ENCODE peak calls at places on chromosomes 2 and 18, in nine cellular contexts. U is prostate gland, L is Peyer's patch, D is uterus, O is IMR-90, E is ovary, N is breast epithelium, M is transverse colon, T is body of pancreas. Z is an unnamed sample. For H3K4me1, the result is how much of the 10 kb centered on the place peaks cover.

GRCh38 chr2:160275646-160276045 is 75.6 kb upstream of the ITGB6 start:
- DNase-seq in U (no peak), L (no peak), D (no peak), O (no peak), E (no peak), N (no peak), M (no peak), T (no peak), Z (no peak)

GRCh38 chr2:24206242-24206641 is 31.4 kb downstream of the FAM228A start:
- DNase-seq in U (no peak), L (no peak), D (no peak), O (no peak), E (no peak), N (no peak), M (no peak), T (no peak), Z (no peak)

GRCh38 chr2:201950606-201951005 is 83.0 kb upstream of the FZD7 start:
- DNase-seq in U (no peak), L (no peak), D (no peak), O (peak), E (no peak), N (no peak), M (no peak), T (no peak), Z (no peak)

GRCh38 chr18:58394607-58395425 is 234.1 kb downstream of the ALPK2 start:
- DNase-seq in U (no peak), L (no peak), D (no peak), O (peak), E (no peak), N (no peak), M (no peak), T (no peak), Z (no peak)

GRCh38 chr18:12092398-12093229 is 1.0 kb upstream of the ANKRD62 start:
- DNase-seq in U (no peak), L (no peak), D (no peak), O (no peak), E (no peak), N (no peak), M (peak), T (peak), Z (no peak)

GRCh38 chr2:120398051-120398960 is 52.4 kb downstream of the INHBB start:
- DNase-seq in U (no peak), L (peak), D (no peak), O (peak), E (no peak), N (no peak), M (peak), T (no peak), Z (peak)

GRCh38 chr2:222732774-222733173 is 61.3 kb downstream of the MOGAT1 start:
- DNase-seq in U (no peak), L (no peak), D (no peak), O (no peak), E (no peak), N (no peak), M (no peak), T (no peak), Z (no peak)

GRCh38 chr2:36318547-36318946 is 37.0 kb upstream of the CRIM1 start:
- DNase-seq in U (no peak), L (no peak), D (no peak), O (no peak), E (no peak), N (no peak), M (no peak), T (no peak), Z (no peak)

GRCh38 chr2:54871457-54872103 is 148.1 kb downstream of the EML6 start:
- DNase-seq in U (no peak), L (no peak), D (no peak), O (peak), E (no peak), N (no peak), M (no peak), T (no peak), Z (no peak)

GRCh38 chr2:120445431-120446143 is 99.7 kb downstream of the INHBB start:
- DNase-seq in U (no peak), L (no peak), D (no peak), O (peak), E (no peak), N (no peak), M (no peak), T (peak), Z (peak)

GRCh38 chr2:129936334-129936934 is 43.0 kb upstream of the RAB6C start:
- DNase-seq in U (peak), L (no peak), D (no peak), O (no peak), E (no peak), N (no peak), M (peak), T (peak), Z (no peak)

GRCh38 chr18:35938562-35938961 is 33.9 kb upstream of the RMP24 start:
- DNase-seq in U (no peak), L (no peak), D (no peak), O (no peak), E (no peak), N (no peak), M (no peak), T (no peak), Z (no peak)

GRCh38 chr18:42401131-42401673 is 446.2 kb downstream of the PIK3C3 start:
- DNase-seq in U (no peak), L (no peak), D (no peak), O (no peak), E (no peak), N (no peak), M (no peak), T (no peak), Z (no peak)
- TF ChIP-seq CTCF in U (no peak), L (no peak), D (no peak), O (no peak), E (no peak), N (no peak), M (no peak), T (no peak), Z (no peak)

DNA sequence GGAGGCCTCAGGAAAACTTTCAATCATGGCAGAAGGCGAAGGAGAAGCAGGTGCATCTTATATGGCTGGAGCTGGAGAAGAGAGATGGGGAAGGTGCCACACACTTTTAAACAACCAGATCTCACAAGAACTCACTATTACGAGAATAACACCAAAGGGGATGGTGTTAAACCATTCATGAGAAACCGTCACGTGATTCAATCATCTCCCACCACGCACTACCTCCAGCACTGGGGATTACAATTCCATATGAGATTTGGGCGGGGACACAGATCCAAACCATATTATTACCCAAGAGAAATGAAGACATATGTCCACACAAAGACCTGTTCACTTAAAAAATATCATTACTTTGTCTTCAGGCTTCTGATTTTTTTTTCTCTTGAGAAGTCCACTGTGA is 518.5 kb downstream of the DCDC2C start:
- DNase-seq in U (no peak), L (no peak), D (no peak), O (no peak), E (no peak), N (no peak), M (no peak), T (no peak), Z (no peak)
- H3K4me1 ChIP-seq in U (under half), L (under half), D (under half), O (under half), E (under half), N (under half), M (under half), T (under half), Z (under half)

GRCh38 chr18:48433541-48433940 is 24.4 kb upstream of the ZBTB7C start:
- DNase-seq in U (no peak), L (no peak), D (no peak), O (no peak), E (no peak), N (no peak), M (no peak), T (no peak), Z (no peak)
- TF ChIP-seq POLR2A in U (no peak), L (no peak), D (no peak), O (no peak), E (no peak), N (no peak), M (no peak), T (no peak), Z (no peak)

GRCh38 chr2:42077343-42077742 is 29.5 kb downstream of the PKDCC start:
- DNase-seq in U (no peak), L (no peak), D (no peak), O (no peak), E (no peak), N (no peak), M (no peak), T (no peak), Z (peak)
- TF ChIP-seq CTCF in U (no peak), L (no peak), D (peak), O (no peak), E (no peak), N (no peak), M (no peak), T (no peak), Z (no peak)

DNA sequence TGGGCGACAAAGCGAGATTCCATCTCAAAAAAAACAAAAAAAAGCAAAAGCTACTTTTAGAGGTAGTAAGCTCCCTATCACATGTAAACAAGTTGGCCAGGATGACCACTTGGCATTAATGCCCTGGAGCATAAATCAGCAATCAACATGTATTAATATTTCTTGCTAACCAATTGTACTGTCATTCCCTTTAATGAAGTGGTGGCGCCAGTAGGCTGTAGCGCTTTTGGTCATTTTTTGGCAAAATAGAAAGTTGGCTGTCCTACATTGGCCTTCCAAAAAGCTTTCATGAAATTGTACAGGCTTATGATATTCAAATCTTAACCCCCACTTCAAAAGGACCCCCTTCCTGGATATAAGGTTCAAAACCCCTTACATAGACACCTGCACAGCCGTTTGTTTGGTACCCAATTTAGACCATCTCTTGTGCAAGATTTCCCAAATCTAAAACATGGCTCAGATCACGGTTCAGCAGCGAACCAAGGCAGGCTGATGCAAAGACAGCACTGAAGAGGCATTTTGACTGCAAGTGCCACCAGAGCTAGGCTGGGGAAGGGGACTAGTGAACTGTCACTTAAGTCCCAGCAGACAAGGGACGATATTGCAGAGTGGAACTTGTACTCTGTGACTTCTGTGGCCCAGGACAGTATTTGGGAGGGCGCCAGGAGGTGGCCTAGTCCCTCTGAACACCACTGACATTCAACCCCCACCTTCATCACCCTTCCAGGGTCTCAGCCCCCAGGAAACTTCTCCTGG is 31.9 kb downstream of the SMAD7 start:
- DNase-seq in U (no peak), L (peak), D (peak), O (no peak), E (no peak), N (no peak), M (no peak), T (no peak), Z (no peak)
- H3K4me1 ChIP-seq in U (under half), L (under half), D (under half), O (under half), E (under half), N (under half), M (under half), T (under half), Z (half or more)

GRCh38 chr2:28958689-28959088 is 22.4 kb upstream of the TOGARAM2 start:
- DNase-seq in U (peak), L (no peak), D (peak), O (peak), E (peak), N (peak), M (peak), T (peak), Z (no peak)

GRCh38 chr2:28956890-28957289 is 24.2 kb upstream of the TOGARAM2 start:
- DNase-seq in U (no peak), L (no peak), D (no peak), O (no peak), E (no peak), N (no peak), M (no peak), T (no peak), Z (no peak)

GRCh38 chr2:28962505-28962904 is 18.6 kb upstream of the TOGARAM2 start:
- DNase-seq in U (no peak), L (no peak), D (no peak), O (no peak), E (no peak), N (no peak), M (no peak), T (no peak), Z (no peak)

GRCh38 chr2:28956415-28956826 is 24.7 kb upstream of the TOGARAM2 start:
- DNase-seq in U (no peak), L (no peak), D (no peak), O (no peak), E (no peak), N (no peak), M (no peak), T (no peak), Z (no peak)

GRCh38 chr2:28960401-28960800 is 20.7 kb upstream of the TOGARAM2 start:
- DNase-seq in U (no peak), L (no peak), D (no peak), O (no peak), E (no peak), N (no peak), M (no peak), T (no peak), Z (no peak)
- TF ChIP-seq POLR2A in U (no peak), L (no peak), D (no peak), O (no peak), E (no peak), N (no peak), M (no peak), T (no peak), Z (no peak)

GRCh38 chr2:70357076-70358071 is 55.5 kb upstream of the FAM136A start:
- DNase-seq in U (no peak), L (no peak), D (no peak), O (no peak), E (no peak), N (no peak), M (no peak), T (no peak), Z (no peak)

GRCh38 chr2:70349921-70350685 is 48.2 kb upstream of the FAM136A start:
- DNase-seq in U (no peak), L (no peak), D (no peak), O (no peak), E (no peak), N (no peak), M (no peak), T (no peak), Z (no peak)

DNA sequence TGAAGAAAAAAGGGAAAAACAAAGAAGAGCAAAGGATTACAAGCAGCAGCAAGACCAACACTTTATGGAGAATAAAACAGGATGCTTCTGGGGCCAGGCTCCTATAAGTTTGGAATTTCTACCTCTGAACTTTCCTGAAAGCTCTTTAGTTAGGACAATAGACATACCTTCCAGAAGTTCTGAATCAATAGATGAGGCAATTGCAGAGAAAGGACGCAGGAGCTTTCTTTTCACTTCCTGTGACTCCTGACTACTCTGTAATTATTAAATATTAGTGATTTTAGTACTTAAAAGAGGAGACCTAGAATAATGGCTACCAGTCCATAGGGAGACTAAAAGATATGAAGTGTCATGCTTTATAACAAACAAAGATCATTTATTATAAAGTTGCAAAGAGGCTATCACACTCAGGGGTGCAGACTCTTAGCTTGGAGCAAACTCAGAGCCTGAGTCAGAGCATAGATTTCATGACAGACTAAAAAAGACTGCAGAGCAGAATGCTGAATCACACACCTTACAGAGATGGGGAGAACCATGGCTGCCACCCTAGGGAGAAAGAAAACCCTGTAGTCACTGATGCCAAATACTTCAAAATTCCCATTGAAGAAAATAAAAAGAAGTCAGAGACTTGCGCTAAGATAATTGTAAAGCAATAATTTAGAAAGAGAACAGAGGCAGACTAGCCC is 52.5 kb upstream of the FAM136A start:
- DNase-seq in U (no peak), L (no peak), D (no peak), O (peak), E (no peak), N (no peak), M (no peak), T (no peak), Z (no peak)
- TF ChIP-seq CTCF in U (no peak), L (no peak), D (no peak), O (no peak), E (no peak), N (no peak), M (no peak), T (no peak), Z (no peak)

GRCh38 chr2:239760596-239760995 is 264.5 kb downstream of the NDUFA10 start:
- DNase-seq in U (no peak), L (no peak), D (no peak), O (no peak), E (no peak), N (no peak), M (no peak), T (no peak), Z (peak)

GRCh38 chr2:239763433-239764097 is 261.6 kb downstream of the NDUFA10 start:
- DNase-seq in U (no peak), L (peak), D (peak), O (no peak), E (no peak), N (no peak), M (no peak), T (no peak), Z (peak)

GRCh38 chr2:239762742-239763269 is 262.3 kb downstream of the NDUFA10 start:
- DNase-seq in U (no peak), L (peak), D (no peak), O (no peak), E (no peak), N (no peak), M (no peak), T (no peak), Z (peak)

GRCh38 chr2:239765076-239765845 is 259.9 kb downstream of the NDUFA10 start:
- DNase-seq in U (no peak), L (peak), D (no peak), O (no peak), E (no peak), N (no peak), M (no peak), T (no peak), Z (peak)

GRCh38 chr2:239762106-239762505 is 263.0 kb downstream of the NDUFA10 start:
- DNase-seq in U (no peak), L (no peak), D (no peak), O (no peak), E (no peak), N (no peak), M (no peak), T (no peak), Z (peak)
- H3K4me1 ChIP-seq in U (under half), L (under half), D (under half), O (under half), E (under half), N (under half), M (under half), T (under half), Z (under half)

DNA sequence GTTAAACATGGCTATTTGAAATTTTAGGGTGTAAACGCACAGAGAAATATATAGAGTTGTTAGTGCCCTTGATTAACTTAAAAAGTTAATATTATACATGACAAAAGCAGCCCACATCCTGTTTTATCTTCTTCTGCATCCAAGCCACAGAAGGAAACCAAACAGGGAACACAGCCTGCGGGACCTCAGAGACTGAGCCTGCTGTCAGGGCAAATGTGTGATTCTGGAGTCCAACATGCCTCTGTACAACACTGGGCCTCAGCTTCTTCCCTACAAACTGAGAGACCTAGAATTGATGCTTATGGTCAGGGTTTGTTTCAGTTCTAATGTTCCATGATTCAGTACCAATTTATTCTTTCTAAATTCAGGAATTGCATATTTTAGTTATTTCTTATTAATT is 404.7 kb downstream of the FBXO15 start:
- DNase-seq in U (no peak), L (no peak), D (no peak), O (peak), E (no peak), N (no peak), M (no peak), T (no peak), Z (no peak)
- TF ChIP-seq POLR2A in U (no peak), L (no peak), D (no peak), O (no peak), E (no peak), N (no peak), M (no peak), T (no peak), Z (no peak)